ENCODE peak calls at places on chromosomes 3 and 15, in four cellular contexts. O, W, G and L are unnamed samples.

GRCh38 chr15:34753236-34753894 is 1.4 kb downstream of the GJD2 start:
- DNase-seq in O (peak), W (peak), G (no peak), L (peak)

GRCh38 chr3:142026333-142026732 is 123.0 kb downstream of the TFDP2 start:
- DNase-seq in O (no peak), W (no peak), G (no peak), L (no peak)

GRCh38 chr3:188860147-188860546 is 311.6 kb upstream of the TPRG1 start:
- DNase-seq in O (no peak), W (no peak), G (no peak), L (no peak)

GRCh38 chr15:43086551-43086950 is 19.3 kb downstream of the UBR1 start:
- DNase-seq in O (no peak), W (no peak), G (no peak), L (no peak)

GRCh38 chr3:111531446-111531845 is 10.6 kb upstream of the CD96 start:
- DNase-seq in O (no peak), W (no peak), G (no peak), L (no peak)

GRCh38 chr3:127820221-127820870 is 2.0 kb downstream of the MGLL start:
- DNase-seq in O (no peak), W (no peak), G (peak), L (no peak)

GRCh38 chr15:41926184-41927056 is 32.6 kb upstream of the SPTBN5 start:
- DNase-seq in O (peak), W (peak), G (no peak), L (no peak)

GRCh38 chr3:170539886-170540285 is 46.0 kb downstream of the SLC7A14 start:
- DNase-seq in O (no peak), W (no peak), G (no peak), L (no peak)

GRCh38 chr3:141278196-141279073 is 46.8 kb downstream of the PXYLP1 start:
- DNase-seq in O (peak), W (no peak), G (no peak), L (no peak)

GRCh38 chr3:28905798-28906197 is 375.1 kb upstream of the RBMS3 start:
- DNase-seq in O (no peak), W (no peak), G (no peak), L (no peak)

DNA sequence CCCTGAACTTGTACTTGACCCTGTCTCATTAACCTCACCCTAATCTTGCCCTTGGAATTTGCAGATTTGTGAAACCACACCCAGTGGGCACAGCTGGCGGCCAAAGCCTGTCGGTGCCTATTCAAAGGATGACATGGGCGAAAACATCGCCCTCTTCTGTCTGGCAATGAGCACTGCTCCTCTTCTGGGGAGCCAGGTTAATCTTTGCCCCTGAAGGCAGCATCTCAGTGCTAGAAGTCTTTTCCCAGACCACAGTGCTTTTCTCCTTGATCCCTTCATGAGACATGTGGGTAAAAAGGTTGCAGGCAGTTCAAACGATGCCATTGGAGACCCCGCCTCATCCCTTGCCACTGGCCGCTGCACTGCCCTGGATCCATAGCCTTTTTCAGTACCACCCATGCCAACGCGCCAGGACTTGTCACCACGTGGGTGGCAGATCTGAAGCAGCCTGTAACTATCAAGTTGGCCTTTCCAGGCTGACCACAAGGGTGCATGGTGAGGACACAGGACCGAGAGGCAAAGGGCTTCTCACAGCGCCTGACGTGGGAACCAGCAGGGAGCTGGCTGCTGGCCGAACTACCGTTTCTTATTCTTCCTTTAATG is 6.5 kb upstream of the DNASE1L3 start:
- DNase-seq in O (peak), W (peak), G (no peak), L (no peak)
- TF ChIP-seq POLR2AphosphoS5 in O (no peak), W (no peak), G (no peak), L (no peak)

GRCh38 chr3:194489736-194490612 is 3.2 kb upstream of the ATP13A3 start:
- DNase-seq in O (peak), W (no peak), G (no peak), L (peak)
- TF ChIP-seq MYC in O (no peak), W (no peak), G (no peak), L (no peak)

GRCh38 chr3:129614927-129615363 is 8.5 kb upstream of the PLXND1 start:
- DNase-seq in O (no peak), W (no peak), G (no peak), L (peak)
- TF ChIP-seq POLR2AphosphoS5 in O (no peak), W (no peak), G (no peak), L (no peak)

GRCh38 chr15:100983221-100983620 is 64.1 kb downstream of the LRRK1 start:
- DNase-seq in O (no peak), W (no peak), G (no peak), L (no peak)
- TF ChIP-seq MYC in O (no peak), W (no peak), G (no peak), L (no peak)

GRCh38 chr3:15329058-15330005 is 3.1 kb downstream of the SH3BP5 start:
- DNase-seq in O (peak), W (no peak), G (no peak), L (no peak)

GRCh38 chr3:15327941-15328340 is 4.4 kb downstream of the SH3BP5 start:
- DNase-seq in O (peak), W (no peak), G (no peak), L (no peak)

GRCh38 chr3:15331606-15332404 is 581 bp downstream of the SH3BP5 start:
- DNase-seq in O (peak), W (no peak), G (no peak), L (no peak)

GRCh38 chr3:15331072-15331605 is 1.2 kb downstream of the SH3BP5 start:
- DNase-seq in O (peak), W (no peak), G (no peak), L (no peak)

DNA sequence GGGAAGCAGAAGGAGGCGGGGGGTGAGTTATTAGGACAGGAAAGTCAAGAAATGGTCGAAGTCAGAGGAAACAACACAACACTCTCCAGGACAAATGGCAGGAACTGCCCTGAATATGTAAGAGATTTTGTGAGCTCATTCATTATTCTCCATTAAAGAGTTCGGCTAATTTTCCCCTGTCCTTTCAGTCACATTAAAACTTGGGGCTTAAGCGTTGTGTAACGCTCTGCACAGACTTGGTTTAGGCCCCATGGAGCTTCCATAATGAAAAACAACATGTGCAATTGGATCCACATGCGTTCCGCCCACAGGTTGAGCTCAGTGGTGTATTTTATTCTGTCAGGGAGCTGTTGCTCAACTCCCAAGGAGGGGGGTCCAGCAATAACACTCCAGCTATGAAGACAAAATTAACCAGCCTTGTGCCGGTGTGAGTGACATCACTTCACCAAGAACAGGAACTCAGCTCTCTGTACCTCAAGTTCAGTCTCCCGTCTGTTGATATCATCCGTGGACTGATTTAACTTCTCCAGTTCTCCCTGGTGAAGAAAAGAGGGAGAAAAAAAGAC is 2.3 kb downstream of the SH3BP5 start:
- DNase-seq in O (peak), W (no peak), G (no peak), L (no peak)
- TF ChIP-seq POLR2AphosphoS5 in O (no peak), W (no peak), G (no peak), L (no peak)